ENCODE peak calls at places on chromosome 5, in four cellular contexts. One of them, this sample, is unnamed.

GRCh38 chr5:150449491-150450339 is at the start of gene RPS14:
- DNase-seq in foreskin fibroblast: peak; percentile 89
- DNase-seq in IMR-90: peak; percentile 92
- DNase-seq in brain microvascular endothelial cell: peak; percentile 91
- DNase-seq in this sample: peak; percentile 97

GRCh38 chr5:34976347-34976746 is 47.0 kb downstream of the DNAJC21 start:
- DNase-seq in IMR-90: no peak
- DNase-seq in brain microvascular endothelial cell: no peak
- DNase-seq in foreskin fibroblast: no peak
- DNase-seq in this sample: no peak

GRCh38 chr5:126373621-126374416 is 49.4 kb upstream of the GRAMD2B start:
- DNase-seq in brain microvascular endothelial cell: peak; percentile 69
- DNase-seq in foreskin fibroblast: no peak
- DNase-seq in IMR-90: no peak
- DNase-seq in this sample: no peak

GRCh38 chr5:115514220-115514619 is 30.4 kb downstream of the FEM1C start:
- DNase-seq in IMR-90: no peak
- DNase-seq in foreskin fibroblast: no peak
- DNase-seq in brain microvascular endothelial cell: no peak
- DNase-seq in this sample: no peak

GRCh38 chr5:124981901-124982300 is 235.5 kb upstream of the ZNF608 start:
- DNase-seq in IMR-90: no peak
- DNase-seq in brain microvascular endothelial cell: no peak
- DNase-seq in foreskin fibroblast: no peak
- DNase-seq in this sample: no peak

GRCh38 chr5:43997647-43998251 is 391.5 kb downstream of the FGF10 start:
- DNase-seq in IMR-90: peak; percentile 70
- DNase-seq in foreskin fibroblast: peak; percentile 38
- DNase-seq in brain microvascular endothelial cell: peak; percentile 1
- DNase-seq in this sample: peak; percentile 52

GRCh38 chr5:173753307-173754168 is 134.6 kb upstream of the CPEB4 start:
- DNase-seq in foreskin fibroblast: peak; percentile 37
- DNase-seq in IMR-90: peak; percentile 72
- DNase-seq in brain microvascular endothelial cell: no peak
- DNase-seq in this sample: peak; percentile 66

GRCh38 chr5:67234671-67235176 is 38.1 kb upstream of the CD180 start:
- DNase-seq in IMR-90: peak; percentile 76
- DNase-seq in foreskin fibroblast: peak; percentile 68
- DNase-seq in brain microvascular endothelial cell: peak; percentile 86
- DNase-seq in this sample: peak; percentile 86

GRCh38 chr5:133968057-133968993 is at the start of gene C5orf15:
- DNase-seq in brain microvascular endothelial cell: peak; percentile 97
- DNase-seq in foreskin fibroblast: peak; percentile 98
- DNase-seq in IMR-90: peak; percentile 97
- DNase-seq in this sample: peak; percentile 98
- TF ChIP-seq CTCF in brain microvascular endothelial cell: peak; percentile 46
- TF ChIP-seq CTCF in foreskin fibroblast: no peak
- TF ChIP-seq CTCF in IMR-90: peak; percentile 23
- TF ChIP-seq CTCF in this sample: no peak

GRCh38 chr5:114311943-114312342 is 49.9 kb upstream of the KCNN2 start:
- DNase-seq in IMR-90: no peak
- DNase-seq in brain microvascular endothelial cell: no peak
- DNase-seq in foreskin fibroblast: no peak
- DNase-seq in this sample: no peak

GRCh38 chr5:114305402-114306207 is 56.3 kb upstream of the KCNN2 start:
- DNase-seq in IMR-90: peak; percentile 74
- DNase-seq in brain microvascular endothelial cell: peak; percentile 20
- DNase-seq in foreskin fibroblast: peak; percentile 31
- DNase-seq in this sample: peak; percentile 52

GRCh38 chr5:114310666-114311065 is 51.2 kb upstream of the KCNN2 start:
- DNase-seq in brain microvascular endothelial cell: no peak
- DNase-seq in IMR-90: no peak
- DNase-seq in foreskin fibroblast: no peak
- DNase-seq in this sample: no peak

GRCh38 chr5:114308508-114308907 is 53.4 kb upstream of the KCNN2 start:
- DNase-seq in brain microvascular endothelial cell: no peak
- DNase-seq in foreskin fibroblast: no peak
- DNase-seq in IMR-90: no peak
- DNase-seq in this sample: no peak

DNA sequence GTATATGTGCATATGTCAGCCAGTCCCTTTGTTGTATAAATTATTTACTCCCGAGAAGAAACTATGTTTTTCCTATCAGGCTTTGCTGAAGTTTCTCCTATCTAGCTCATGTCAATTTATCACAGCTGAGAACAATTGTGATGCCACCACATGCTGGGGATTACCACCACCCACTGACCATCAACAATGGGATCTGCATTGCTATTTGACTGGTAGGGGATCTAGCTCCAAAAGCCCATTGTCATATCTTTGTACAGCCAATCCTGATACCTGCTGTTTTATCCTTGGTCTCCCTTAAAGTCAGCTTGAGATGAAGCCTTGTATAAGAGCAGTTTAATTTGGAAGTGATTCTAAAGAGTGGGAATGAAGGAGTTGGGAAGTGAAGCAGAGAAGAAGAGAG is 53.9 kb upstream of the KCNN2 start:
- DNase-seq in foreskin fibroblast: no peak
- DNase-seq in IMR-90: no peak
- DNase-seq in brain microvascular endothelial cell: no peak
- DNase-seq in this sample: no peak
- H3K4me3 ChIP-seq in foreskin fibroblast: no peak overlapping the region
- H3K4me3 ChIP-seq in IMR-90: no peak overlapping the region
- H3K4me3 ChIP-seq in brain microvascular endothelial cell: no peak overlapping the region
- H3K4me3 ChIP-seq in this sample: no peak overlapping the region

GRCh38 chr5:177300971-177301370 is 2.5 kb downstream of the RAB24 start:
- DNase-seq in brain microvascular endothelial cell: no peak
- DNase-seq in IMR-90: no peak
- DNase-seq in foreskin fibroblast: no peak
- DNase-seq in this sample: no peak

GRCh38 chr5:177303121-177303924 is at the start of the genes PRELID1 and RAB24:
- DNase-seq in foreskin fibroblast: peak; percentile 76
- DNase-seq in brain microvascular endothelial cell: peak; percentile 76
- DNase-seq in IMR-90: peak; percentile 74
- DNase-seq in this sample: peak; percentile 83

GRCh38 chr5:177301503-177302165 is 1.9 kb downstream of the RAB24 start:
- DNase-seq in IMR-90: no peak
- DNase-seq in brain microvascular endothelial cell: no peak
- DNase-seq in foreskin fibroblast: no peak
- DNase-seq in this sample: no peak

GRCh38 chr5:177303925-177304391 is 359 bp downstream of the PRELID1 start:
- DNase-seq in brain microvascular endothelial cell: no peak
- DNase-seq in IMR-90: no peak
- DNase-seq in foreskin fibroblast: no peak
- DNase-seq in this sample: no peak

DNA sequence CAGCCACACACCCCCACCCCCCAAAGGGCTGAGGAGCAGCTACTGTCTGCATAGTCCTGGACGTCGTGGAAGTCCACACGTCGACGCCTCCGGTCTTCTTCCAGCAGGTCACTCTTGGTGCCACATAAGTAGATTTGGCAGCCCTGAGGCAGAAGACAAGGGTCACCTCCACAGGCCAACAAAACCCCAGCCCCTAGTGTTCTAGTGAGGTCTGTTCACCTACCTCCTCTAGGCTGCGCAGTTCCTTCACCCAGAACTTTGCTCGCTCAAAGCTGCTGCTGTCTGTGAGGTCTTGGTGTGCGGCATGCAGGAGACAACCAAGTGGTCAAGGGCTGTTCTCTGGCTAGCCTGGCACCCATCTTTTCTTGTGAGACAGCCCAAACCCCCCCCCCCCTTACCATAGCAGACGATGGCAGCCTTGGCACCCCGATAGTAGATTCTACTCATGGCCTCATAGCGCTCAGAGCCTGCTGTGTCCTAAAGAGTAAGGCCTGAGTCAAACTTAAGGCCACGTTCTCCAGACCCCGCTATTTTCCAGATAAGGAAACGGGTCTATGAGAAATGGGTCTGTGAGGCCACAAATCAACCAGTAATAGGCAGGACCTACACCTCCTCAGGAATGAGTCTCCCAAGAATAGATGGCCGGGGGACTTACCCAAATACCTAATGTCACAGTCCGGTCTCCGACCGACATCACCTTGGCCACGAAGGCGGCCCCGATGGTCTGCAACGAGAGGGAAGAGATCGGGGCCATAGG is 987 bp downstream of the RAB24 start:
- DNase-seq in IMR-90: peak; percentile 10
- DNase-seq in foreskin fibroblast: no peak
- DNase-seq in brain microvascular endothelial cell: no peak
- DNase-seq in this sample: no peak
- TF ChIP-seq CTCF in IMR-90: peak; percentile 6
- TF ChIP-seq CTCF in foreskin fibroblast: no peak
- TF ChIP-seq CTCF in brain microvascular endothelial cell: no peak
- TF ChIP-seq CTCF in this sample: peak; percentile 8

GRCh38 chr5:14444161-14444560 is 137.4 kb upstream of the OTULINL start:
- DNase-seq in brain microvascular endothelial cell: no peak
- DNase-seq in foreskin fibroblast: no peak
- DNase-seq in IMR-90: no peak
- DNase-seq in this sample: peak; percentile 44
- H3K4me3 ChIP-seq in brain microvascular endothelial cell: peak overlapping the region; percentile 82
- H3K4me3 ChIP-seq in foreskin fibroblast: no peak overlapping the region
- H3K4me3 ChIP-seq in IMR-90: no peak overlapping the region
- H3K4me3 ChIP-seq in this sample: no peak overlapping the region

DNA sequence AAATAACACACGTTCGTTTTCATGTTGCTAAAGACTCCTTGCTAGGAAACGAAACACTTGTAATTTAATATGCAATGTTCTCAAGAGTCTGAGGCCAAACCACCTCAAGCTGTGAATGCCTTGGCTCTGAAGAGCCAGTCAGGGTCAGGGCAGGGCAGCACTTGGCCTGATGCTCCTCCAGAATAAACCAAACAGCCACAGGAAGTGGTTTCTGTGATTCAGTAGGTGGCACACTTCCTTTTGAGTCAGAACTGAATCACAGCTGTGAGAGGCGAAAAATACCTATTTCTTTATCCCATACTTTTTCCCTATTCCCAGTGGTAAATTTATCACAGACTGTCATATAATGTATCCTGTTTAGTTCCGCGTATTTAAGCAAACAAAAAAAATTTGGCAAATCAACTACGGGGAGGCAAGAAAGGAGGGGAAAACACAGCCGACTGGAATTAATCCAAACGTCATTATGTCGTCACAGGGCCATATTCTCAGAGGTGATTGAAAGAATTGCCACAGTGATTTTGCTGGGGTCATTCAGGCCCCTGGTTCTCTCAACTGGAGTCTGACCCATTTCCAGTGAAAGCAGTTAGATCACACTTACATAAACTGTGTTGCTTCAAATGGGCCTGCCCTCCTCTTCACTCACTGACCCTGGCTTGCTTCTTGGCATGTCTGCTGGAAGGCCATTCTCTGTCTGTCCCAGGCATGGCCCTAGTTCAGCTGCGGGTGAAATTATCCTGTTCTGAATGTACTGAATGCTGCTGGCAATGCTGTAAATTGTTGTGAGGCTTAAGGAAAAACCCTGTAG is 71.2 kb downstream of the ARRDC3 start:
- DNase-seq in brain microvascular endothelial cell: peak; percentile 98
- DNase-seq in IMR-90: peak; percentile 99
- DNase-seq in foreskin fibroblast: peak; percentile 99
- DNase-seq in this sample: peak; percentile 99
- TF ChIP-seq CTCF in brain microvascular endothelial cell: no peak
- TF ChIP-seq CTCF in IMR-90: no peak
- TF ChIP-seq CTCF in foreskin fibroblast: no peak
- TF ChIP-seq CTCF in this sample: no peak

GRCh38 chr5:16178745-16179372 is 732 bp downstream of the MARCHF11 start:
- DNase-seq in IMR-90: peak; percentile 43
- DNase-seq in brain microvascular endothelial cell: peak; percentile 52
- DNase-seq in foreskin fibroblast: peak; percentile 7
- DNase-seq in this sample: peak; percentile 51

GRCh38 chr5:16180789-16181082 is 1.1 kb upstream of the MARCHF11 start:
- DNase-seq in brain microvascular endothelial cell: no peak
- DNase-seq in IMR-90: no peak
- DNase-seq in foreskin fibroblast: no peak
- DNase-seq in this sample: no peak

GRCh38 chr5:16179936-16180788 is 571 bp upstream of the MARCHF11 start:
- DNase-seq in IMR-90: no peak
- DNase-seq in foreskin fibroblast: no peak
- DNase-seq in brain microvascular endothelial cell: no peak
- DNase-seq in this sample: no peak

DNA sequence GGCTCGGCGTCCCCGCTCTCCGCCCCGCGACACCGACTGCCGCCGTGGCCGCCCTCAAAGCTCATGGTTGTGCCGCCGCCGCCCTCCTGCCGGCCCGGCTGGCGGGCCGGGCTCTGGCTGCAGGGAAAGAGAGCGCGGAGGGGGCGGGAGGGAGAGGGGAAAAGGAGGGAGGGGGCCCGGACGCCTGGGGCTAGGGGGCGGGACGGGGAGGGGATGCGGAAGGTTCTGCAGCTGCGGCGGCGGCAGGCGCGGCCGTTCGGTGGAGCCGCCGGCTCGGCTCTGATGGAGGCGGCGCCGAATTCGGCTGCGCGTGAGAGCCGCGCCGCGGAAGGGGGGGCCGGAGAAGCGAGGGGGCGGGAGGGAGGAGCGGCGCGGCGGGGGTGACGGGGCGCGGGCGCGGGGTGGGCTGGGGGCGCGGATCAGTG is at the start of gene MARCHF11:
- DNase-seq in IMR-90: no peak
- DNase-seq in foreskin fibroblast: no peak
- DNase-seq in brain microvascular endothelial cell: no peak
- DNase-seq in this sample: no peak
- H3K4me3 ChIP-seq in IMR-90: peak within 1 kb of the TSS; percentile 30
- H3K4me3 ChIP-seq in foreskin fibroblast: no peak within 1 kb of the TSS
- H3K4me3 ChIP-seq in brain microvascular endothelial cell: peak within 1 kb of the TSS; percentile 35
- H3K4me3 ChIP-seq in this sample: peak within 1 kb of the TSS; percentile 21